ENCODE peak calls at places on chromosome 14, in seven cellular contexts. H is ovary, X is GM13977, G is BJ, L is heart right ventricle, A is dorsolateral prefrontal cortex, Q is GM23338. M is an unnamed sample.

GRCh38 chr14:93019367-93019843 is 96.3 kb downstream of the ITPK1 start:
- DNase-seq in H (peak; percentile 68), X (no peak), G (no peak), L (no peak), A (no peak), Q (no peak), M (no peak)

GRCh38 chr14:38611928-38612327 is 356.0 kb upstream of the CLEC14A start:
- DNase-seq in H (no peak), X (no peak), G (no peak), L (no peak), A (no peak), Q (peak; percentile 62), M (no peak)

GRCh38 chr14:22512106-22512814 is 76.8 kb downstream of the DAD1 start:
- DNase-seq in H (no peak), X (no peak), G (no peak), L (no peak), A (no peak), Q (no peak), M (no peak)

GRCh38 chr14:21940887-21941855 is 267.6 kb upstream of the OR4E1 start:
- DNase-seq in H (no peak), X (no peak), G (no peak), L (no peak), A (no peak), Q (peak; percentile 70), M (peak; percentile 56)

GRCh38 chr14:100131181-100131580 is 28.3 kb downstream of the DEGS2 start:
- DNase-seq in H (no peak), X (no peak), G (no peak), L (no peak), A (no peak), Q (peak; percentile 53), M (no peak)

GRCh38 chr14:91420686-91421085 is 3.1 kb upstream of the CCDC88C start:
- DNase-seq in H (no peak), X (no peak), G (no peak), L (no peak), A (no peak), Q (no peak), M (no peak)

GRCh38 chr14:105889666-105890473 is 363.5 kb downstream of the TMEM121 start:
- DNase-seq in H (peak; percentile 2), X (no peak), G (no peak), L (no peak), A (peak; percentile 8), Q (no peak), M (no peak)

GRCh38 chr14:32514236-32514635 is 185.1 kb downstream of the AKAP6 start:
- DNase-seq in H (no peak), X (no peak), G (no peak), L (no peak), A (no peak), Q (no peak), M (no peak)

GRCh38 chr14:84128025-84128424 is 1401.9 kb upstream of the FLRT2 start:
- DNase-seq in H (no peak), X (no peak), G (no peak), L (no peak), A (no peak), Q (no peak), M (no peak)

GRCh38 chr14:40989260-40989659 is 617.4 kb upstream of the LRFN5 start:
- DNase-seq in H (no peak), X (no peak), G (no peak), L (no peak), A (no peak), Q (no peak), M (no peak)

GRCh38 chr14:22391908-22392307 is 197.1 kb downstream of the DAD1 start:
- DNase-seq in H (peak; percentile 32), X (peak; percentile 66), G (no peak), L (peak; percentile 70), A (peak; percentile 67), Q (peak; percentile 84), M (peak; percentile 66)

GRCh38 chr14:27243360-27243759 is 645.5 kb upstream of the NOVA1 start:
- DNase-seq in H (no peak), X (no peak), G (no peak), L (no peak), A (no peak), Q (no peak), M (no peak)

GRCh38 chr14:21039059-21039422 is 3.1 kb upstream of the RNASE7 start:
- DNase-seq in H (peak; percentile 88), X (no peak), G (no peak), L (peak; percentile 86), A (peak; percentile 86), Q (peak; percentile 80), M (peak; percentile 26)

GRCh38 chr14:43789458-43789857 is 717.6 kb downstream of the FSCB start:
- DNase-seq in H (no peak), X (no peak), G (no peak), L (no peak), A (no peak), Q (no peak), M (no peak)

GRCh38 chr14:93079321-93079720 is 36.4 kb downstream of the ITPK1 start:
- DNase-seq in H (no peak), X (no peak), G (no peak), L (no peak), A (no peak), Q (no peak), M (no peak)

GRCh38 chr14:106378191-106378590 is 851.8 kb downstream of the TMEM121 start:
- DNase-seq in H (no peak), X (no peak), G (no peak), L (no peak), A (no peak), Q (no peak), M (no peak)

GRCh38 chr14:89572566-89573398 is 155.7 kb upstream of the FOXN3 start:
- DNase-seq in H (no peak), X (no peak), G (no peak), L (no peak), A (no peak), Q (no peak), M (no peak)

GRCh38 chr14:99546230-99546879 is 57.7 kb downstream of the CCDC85C start:
- DNase-seq in H (no peak), X (no peak), G (no peak), L (no peak), A (no peak), Q (no peak), M (no peak)

GRCh38 chr14:56061051-56061450 is 57.2 kb upstream of the PELI2 start:
- DNase-seq in H (no peak), X (no peak), G (no peak), L (no peak), A (no peak), Q (no peak), M (no peak)

GRCh38 chr14:23763394-23763793 is 127.2 kb downstream of the DHRS2 start:
- DNase-seq in H (no peak), X (no peak), G (no peak), L (no peak), A (no peak), Q (no peak), M (no peak)

GRCh38 chr14:59427653-59428578 is 37.3 kb downstream of the GPR135 start:
- DNase-seq in H (no peak), X (no peak), G (no peak), L (peak; percentile 77), A (no peak), Q (no peak), M (no peak)

GRCh38 chr14:76337619-76338545 is 38.1 kb upstream of the ESRRB start:
- DNase-seq in H (no peak), X (no peak), G (no peak), L (no peak), A (peak; percentile 37), Q (no peak), M (no peak)

GRCh38 chr14:58171090-58171489 is 19.1 kb upstream of the ARMH4 start:
- DNase-seq in H (peak; percentile 51), X (peak; percentile 63), G (peak; percentile 45), L (peak; percentile 33), A (peak; percentile 56), Q (peak; percentile 94), M (peak; percentile 81)

GRCh38 chr14:65927871-65928270 is 515.3 kb downstream of the FUT8 start:
- DNase-seq in H (no peak), X (no peak), G (no peak), L (no peak), A (no peak), Q (peak; percentile 54), M (no peak)
- TF ChIP-seq CTCF in H (no peak), X (no peak), G (no peak), L (no peak), A (no peak), Q (no peak), M (no peak)

DNA sequence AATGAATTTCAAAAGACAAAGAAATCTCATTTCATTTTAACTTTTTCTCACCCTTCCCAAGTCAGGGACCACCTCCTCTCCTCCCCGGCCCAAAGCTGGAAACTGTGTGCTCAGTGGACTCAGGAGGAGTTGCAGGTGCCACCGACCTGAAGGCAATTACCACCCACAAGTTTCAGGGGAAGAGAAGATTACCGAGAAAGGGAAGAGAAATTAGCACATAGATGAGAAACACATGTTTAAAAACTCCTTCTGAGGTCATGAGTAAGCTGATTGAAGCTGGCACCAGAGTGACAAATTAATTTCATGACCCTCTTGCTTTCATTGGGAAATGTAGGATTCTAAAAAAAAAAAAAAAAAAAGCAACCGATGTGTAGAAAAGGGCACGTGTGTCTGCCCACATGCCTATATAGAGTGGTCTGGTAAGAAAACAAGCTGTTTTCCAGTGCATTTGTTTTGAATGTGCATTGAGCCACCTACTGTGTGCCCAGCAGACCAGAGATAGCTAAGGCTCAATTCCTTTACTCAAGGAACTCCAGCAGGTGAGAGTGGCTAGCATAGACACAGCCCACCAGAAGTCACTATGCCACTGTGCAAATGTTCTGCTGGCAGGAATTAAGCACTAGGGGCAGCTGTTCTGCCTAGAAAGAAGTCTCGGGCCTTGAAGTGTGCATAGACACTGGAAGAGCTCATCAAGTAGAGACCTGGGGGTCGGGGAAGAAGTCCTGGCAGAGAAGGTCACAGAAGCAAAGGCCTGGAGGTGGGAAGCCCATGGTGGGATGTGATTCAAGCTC is 30.5 kb downstream of the DPF3 start:
- DNase-seq in H (no peak), X (peak; percentile 17), G (no peak), L (no peak), A (no peak), Q (no peak), M (no peak)
- TF ChIP-seq CTCF in H (no peak), X (no peak), G (no peak), L (no peak), A (no peak), Q (no peak), M (no peak)

GRCh38 chr14:52015411-52016030 is 26.2 kb downstream of the RTRAF start:
- DNase-seq in H (no peak), X (no peak), G (no peak), L (peak; percentile 46), A (no peak), Q (peak; percentile 70), M (peak; percentile 34)
- TF ChIP-seq CTCF in H (no peak), X (peak; percentile 7), G (peak; percentile 53), L (peak; percentile 56), A (peak; percentile 48), Q (peak; percentile 70), M (no peak)

DNA sequence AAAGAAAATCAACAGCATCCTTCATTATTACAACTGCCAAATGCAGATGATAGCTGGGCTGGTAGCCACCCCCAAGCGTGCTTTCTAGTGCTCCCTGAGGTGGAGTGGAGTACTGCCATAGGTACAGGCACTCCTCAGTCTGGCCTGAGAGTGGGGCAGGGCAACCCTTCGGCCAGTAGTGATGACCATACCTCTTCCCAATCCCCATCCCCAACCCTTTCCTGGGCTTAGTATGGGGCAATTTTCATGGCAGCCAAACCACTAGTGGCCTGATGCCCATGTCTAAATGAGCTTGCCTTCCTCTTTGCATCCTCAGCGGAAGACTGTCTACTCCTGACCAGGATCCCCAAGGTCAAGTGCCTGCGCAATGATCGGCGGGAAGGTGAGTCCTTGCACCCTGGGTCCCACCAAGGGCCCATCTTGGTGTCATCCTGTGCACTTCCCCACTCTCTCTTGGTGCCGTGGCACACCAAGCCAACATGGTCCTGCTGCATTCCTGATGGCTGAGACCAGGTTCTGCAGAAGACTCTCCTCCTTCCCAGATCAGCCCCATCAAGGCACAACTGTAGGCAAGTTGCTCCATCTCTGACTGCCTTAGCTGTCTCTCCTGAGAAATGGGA is 65.8 kb downstream of the GALNT16 start:
- DNase-seq in H (no peak), X (no peak), G (no peak), L (no peak), A (no peak), Q (peak; percentile 42), M (no peak)
- TF ChIP-seq CTCF in H (no peak), X (no peak), G (peak; percentile 10), L (no peak), A (no peak), Q (peak; percentile 13), M (no peak)